ENCODE peak calls at places on chromosomes 13 and 19, in four cellular contexts. One of them, this sample, is unnamed.

GRCh38 chr13:112522578-112522977 is 65.4 kb downstream of the TUBGCP3 start:
- DNase-seq in suprapubic skin: no peak
- DNase-seq in heart left ventricle: no peak
- DNase-seq in uterus: no peak
- DNase-seq in this sample: no peak

GRCh38 chr13:112895521-112896465 is 73.2 kb upstream of the MCF2L start:
- DNase-seq in suprapubic skin: no peak
- DNase-seq in heart left ventricle: no peak
- DNase-seq in uterus: no peak
- DNase-seq in this sample: no peak

GRCh38 chr13:85283408-85283807 is 515.8 kb downstream of the SLITRK6 start:
- DNase-seq in suprapubic skin: no peak
- DNase-seq in heart left ventricle: no peak
- DNase-seq in uterus: no peak
- DNase-seq in this sample: no peak

GRCh38 chr19:18023596-18024212 is 15.7 kb downstream of the ARRDC2 start:
- DNase-seq in suprapubic skin: peak; percentile 86
- DNase-seq in heart left ventricle: peak; percentile 97
- DNase-seq in uterus: peak; percentile 43
- DNase-seq in this sample: peak; percentile 67

GRCh38 chr13:54018485-54018884 is 989.9 kb downstream of the OLFM4 start:
- DNase-seq in suprapubic skin: no peak
- DNase-seq in heart left ventricle: no peak
- DNase-seq in uterus: no peak
- DNase-seq in this sample: no peak

GRCh38 chr13:37382156-37382555 is 216.4 kb downstream of the POSTN start:
- DNase-seq in suprapubic skin: no peak
- DNase-seq in heart left ventricle: no peak
- DNase-seq in uterus: no peak
- DNase-seq in this sample: no peak

GRCh38 chr19:4067396-4068057 is 828 bp upstream of the ZBTB7A start:
- DNase-seq in suprapubic skin: peak; percentile 79
- DNase-seq in heart left ventricle: no peak
- DNase-seq in uterus: peak; percentile 55
- DNase-seq in this sample: no peak

GRCh38 chr13:106449096-106449495 is 86.4 kb downstream of the EFNB2 start:
- DNase-seq in suprapubic skin: no peak
- DNase-seq in heart left ventricle: no peak
- DNase-seq in uterus: no peak
- DNase-seq in this sample: no peak

GRCh38 chr19:40717880-40718773 is 1.2 kb downstream of the ITPKC start:
- DNase-seq in suprapubic skin: no peak
- DNase-seq in heart left ventricle: peak; percentile 46
- DNase-seq in uterus: peak; percentile 48
- DNase-seq in this sample: peak; percentile 23

GRCh38 chr13:51764184-51765141 is 39.5 kb downstream of the DHRS12 start:
- DNase-seq in suprapubic skin: peak; percentile 91
- DNase-seq in heart left ventricle: peak; percentile 83
- DNase-seq in uterus: peak; percentile 67
- DNase-seq in this sample: peak; percentile 37

GRCh38 chr19:21135433-21135832 is 6.4 kb upstream of the ZNF431 start:
- DNase-seq in suprapubic skin: no peak
- DNase-seq in heart left ventricle: no peak
- DNase-seq in uterus: no peak
- DNase-seq in this sample: no peak

GRCh38 chr19:49507803-49508494 is 4.5 kb upstream of the FCGRT start:
- DNase-seq in suprapubic skin: no peak
- DNase-seq in heart left ventricle: no peak
- DNase-seq in uterus: no peak
- DNase-seq in this sample: no peak

GRCh38 chr19:29665215-29665825 is at the start of gene PLEKHF1:
- DNase-seq in suprapubic skin: peak; percentile 91
- DNase-seq in heart left ventricle: peak; percentile 95
- DNase-seq in uterus: peak; percentile 93
- DNase-seq in this sample: peak; percentile 94

GRCh38 chr13:91157273-91158014 is 190.0 kb upstream of the MIR17HG start:
- DNase-seq in suprapubic skin: no peak
- DNase-seq in heart left ventricle: no peak
- DNase-seq in uterus: no peak
- DNase-seq in this sample: no peak

GRCh38 chr13:51638497-51638871 is 54.2 kb downstream of the WDFY2 start:
- DNase-seq in suprapubic skin: no peak
- DNase-seq in heart left ventricle: no peak
- DNase-seq in uterus: no peak
- DNase-seq in this sample: no peak

GRCh38 chr13:36447501-36447900 is 15.2 kb downstream of the CCNA1 start:
- DNase-seq in suprapubic skin: no peak
- DNase-seq in heart left ventricle: no peak
- DNase-seq in uterus: peak; percentile 57
- DNase-seq in this sample: no peak

GRCh38 chr19:38684078-38684861 is 36.8 kb downstream of the ACTN4 start:
- DNase-seq in suprapubic skin: peak; percentile 89
- DNase-seq in heart left ventricle: no peak
- DNase-seq in uterus: peak; percentile 80
- DNase-seq in this sample: peak; percentile 88

GRCh38 chr19:58407658-58408151 is 744 bp upstream of the ZNF584 start:
- DNase-seq in suprapubic skin: no peak
- DNase-seq in heart left ventricle: no peak
- DNase-seq in uterus: no peak
- DNase-seq in this sample: no peak

GRCh38 chr13:59527500-59527899 is 636.2 kb downstream of the DIAPH3 start:
- DNase-seq in suprapubic skin: no peak
- DNase-seq in heart left ventricle: no peak
- DNase-seq in uterus: no peak
- DNase-seq in this sample: no peak

GRCh38 chr19:12330340-12330739 is 3.1 kb downstream of the ZNF563 start:
- DNase-seq in suprapubic skin: no peak
- DNase-seq in heart left ventricle: no peak
- DNase-seq in uterus: no peak
- DNase-seq in this sample: no peak

GRCh38 chr19:46225558-46226004 is 4.0 kb upstream of the IGFL1 start:
- DNase-seq in suprapubic skin: no peak
- DNase-seq in heart left ventricle: no peak
- DNase-seq in uterus: no peak
- DNase-seq in this sample: no peak

GRCh38 chr13:26977541-26977940 is 194.1 kb downstream of the USP12 start:
- DNase-seq in suprapubic skin: no peak
- DNase-seq in heart left ventricle: no peak
- DNase-seq in uterus: no peak
- DNase-seq in this sample: no peak

GRCh38 chr13:110186221-110186838 is 120.6 kb downstream of the COL4A1 start:
- DNase-seq in suprapubic skin: no peak
- DNase-seq in heart left ventricle: no peak
- DNase-seq in uterus: no peak
- DNase-seq in this sample: no peak

GRCh38 chr19:40280608-40281221 is 4.4 kb downstream of the AKT2 start:
- DNase-seq in suprapubic skin: no peak
- DNase-seq in heart left ventricle: peak; percentile 67
- DNase-seq in uterus: no peak
- DNase-seq in this sample: no peak

GRCh38 chr13:99113351-99113750 is 87.3 kb upstream of the UBAC2 start:
- DNase-seq in suprapubic skin: no peak
- DNase-seq in heart left ventricle: no peak
- DNase-seq in uterus: no peak
- DNase-seq in this sample: no peak

GRCh38 chr13:79374578-79374977 is 31.5 kb downstream of the RBM26 start:
- DNase-seq in suprapubic skin: no peak
- DNase-seq in heart left ventricle: no peak
- DNase-seq in uterus: no peak
- DNase-seq in this sample: no peak

DNA sequence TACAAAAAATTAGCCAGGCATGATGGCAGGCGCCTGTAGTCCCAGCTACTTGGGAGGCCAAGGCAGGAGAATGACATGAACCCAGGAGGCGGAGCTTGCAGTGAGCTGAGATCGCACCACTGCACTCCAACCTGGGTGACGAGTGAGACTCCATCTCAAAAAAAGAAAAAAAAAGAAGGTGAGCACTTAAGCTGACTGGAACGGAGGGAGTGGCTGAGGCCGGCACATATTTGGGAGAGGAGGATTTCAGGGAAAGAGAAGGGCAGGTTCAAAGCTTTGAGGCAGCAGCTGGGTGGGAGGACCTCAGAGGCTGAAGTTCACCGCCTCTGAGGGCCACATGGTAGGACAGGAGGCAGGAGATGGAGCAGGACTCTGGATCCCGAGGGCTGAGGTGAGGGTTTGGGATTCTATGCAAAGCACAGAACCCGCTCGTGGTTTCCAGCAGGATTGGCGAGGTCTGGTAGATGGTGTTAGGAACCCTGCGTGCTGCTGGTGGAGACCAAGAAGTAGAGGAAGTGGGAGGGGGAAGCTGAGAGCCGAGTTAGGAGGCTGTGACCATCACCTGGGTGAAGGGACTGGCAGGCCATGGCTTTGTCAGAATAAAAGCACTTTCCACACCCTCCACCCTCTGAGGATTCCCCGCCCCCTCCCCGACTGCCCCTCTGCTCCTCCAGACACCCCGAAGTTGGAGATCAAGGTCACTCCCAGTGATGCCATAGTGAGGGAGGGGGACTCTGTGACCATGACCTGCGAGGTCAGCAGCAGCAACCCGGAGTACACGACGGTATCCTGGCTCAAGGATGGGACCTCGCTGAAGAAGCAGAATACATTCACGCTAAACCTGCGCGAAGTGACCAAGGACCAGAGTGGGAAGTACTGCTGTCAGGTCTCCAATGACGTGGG is 8.3 kb downstream of the CD22 start:
- DNase-seq in suprapubic skin: no peak
- DNase-seq in heart left ventricle: peak; percentile 10
- DNase-seq in uterus: no peak
- DNase-seq in this sample: no peak
- H3K4me1 ChIP-seq in suprapubic skin: no peaks in the 10 kb centered on the region
- H3K4me1 ChIP-seq in heart left ventricle: no peaks in the 10 kb centered on the region
- H3K4me1 ChIP-seq in uterus: no peaks in the 10 kb centered on the region
- H3K4me1 ChIP-seq in this sample: no peaks in the 10 kb centered on the region

GRCh38 chr13:29581666-29582065 is 13.8 kb downstream of the SLC7A1 start:
- DNase-seq in suprapubic skin: no peak
- DNase-seq in heart left ventricle: no peak
- DNase-seq in uterus: no peak
- DNase-seq in this sample: no peak

GRCh38 chr13:29578300-29579048 is 17.0 kb downstream of the SLC7A1 start:
- DNase-seq in suprapubic skin: no peak
- DNase-seq in heart left ventricle: no peak
- DNase-seq in uterus: no peak
- DNase-seq in this sample: no peak

GRCh38 chr13:29579094-29579493 is 16.4 kb downstream of the SLC7A1 start:
- DNase-seq in suprapubic skin: no peak
- DNase-seq in heart left ventricle: no peak
- DNase-seq in uterus: no peak
- DNase-seq in this sample: no peak

GRCh38 chr13:29583073-29583785 is 12.3 kb downstream of the SLC7A1 start:
- DNase-seq in suprapubic skin: no peak
- DNase-seq in heart left ventricle: no peak
- DNase-seq in uterus: no peak
- DNase-seq in this sample: no peak

DNA sequence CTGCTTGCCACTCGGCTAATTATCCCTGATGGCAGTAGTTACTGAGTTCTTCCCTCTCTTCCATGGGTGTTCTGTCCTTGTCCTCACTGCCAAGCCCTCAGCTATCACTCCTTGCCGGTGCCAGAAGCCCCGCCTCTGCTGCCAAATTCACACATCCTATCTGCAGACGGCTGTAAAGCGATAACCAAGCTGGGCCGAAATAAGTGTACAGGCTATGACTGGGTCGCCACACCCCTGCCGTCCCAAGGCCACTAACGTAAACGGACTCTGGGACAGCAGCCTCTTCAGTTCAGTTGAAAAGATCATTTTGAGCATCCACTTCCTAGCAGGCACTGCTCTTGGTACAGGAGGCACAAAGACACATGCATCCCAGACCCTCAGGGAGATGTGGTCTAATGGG is 13.3 kb downstream of the SLC7A1 start:
- DNase-seq in suprapubic skin: no peak
- DNase-seq in heart left ventricle: peak; percentile 74
- DNase-seq in uterus: no peak
- DNase-seq in this sample: no peak
- TF ChIP-seq POLR2A in suprapubic skin: no peak
- TF ChIP-seq POLR2A in heart left ventricle: no peak
- TF ChIP-seq POLR2A in uterus: no peak
- TF ChIP-seq POLR2A in this sample: no peak

GRCh38 chr19:6734096-6734696 is 3.2 kb downstream of the GPR108 start:
- DNase-seq in suprapubic skin: no peak
- DNase-seq in heart left ventricle: no peak
- DNase-seq in uterus: no peak
- DNase-seq in this sample: no peak
- TF ChIP-seq CTCF in suprapubic skin: no peak
- TF ChIP-seq CTCF in heart left ventricle: no peak
- TF ChIP-seq CTCF in uterus: no peak
- TF ChIP-seq CTCF in this sample: no peak

DNA sequence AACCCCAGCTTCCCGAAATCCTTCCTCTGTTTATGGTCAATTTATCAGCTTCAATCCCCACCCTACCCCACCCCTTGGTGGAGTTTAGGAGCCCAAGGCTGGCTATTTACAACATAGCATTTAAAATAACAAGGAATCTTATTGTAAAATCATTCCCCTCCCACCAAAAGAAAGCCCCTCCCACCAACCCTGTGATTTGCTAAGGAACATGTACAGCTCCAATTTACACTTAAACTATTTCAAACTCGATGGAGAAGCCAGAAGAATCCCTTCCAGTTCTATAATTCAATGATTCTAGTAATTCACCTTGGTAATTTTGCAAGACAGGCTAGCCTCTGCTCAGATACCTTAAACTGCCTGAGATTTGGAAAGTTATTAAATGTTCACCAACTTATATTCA is 3.0 kb downstream of the LATS2 start:
- DNase-seq in suprapubic skin: no peak
- DNase-seq in heart left ventricle: no peak
- DNase-seq in uterus: no peak
- DNase-seq in this sample: no peak
- H3K4me1 ChIP-seq in suprapubic skin: peaks cover 30% of the 10 kb centered on the region
- H3K4me1 ChIP-seq in heart left ventricle: peaks cover 40% of the 10 kb centered on the region
- H3K4me1 ChIP-seq in uterus: peaks cover 3% of the 10 kb centered on the region
- H3K4me1 ChIP-seq in this sample: peaks cover 9% of the 10 kb centered on the region

DNA sequence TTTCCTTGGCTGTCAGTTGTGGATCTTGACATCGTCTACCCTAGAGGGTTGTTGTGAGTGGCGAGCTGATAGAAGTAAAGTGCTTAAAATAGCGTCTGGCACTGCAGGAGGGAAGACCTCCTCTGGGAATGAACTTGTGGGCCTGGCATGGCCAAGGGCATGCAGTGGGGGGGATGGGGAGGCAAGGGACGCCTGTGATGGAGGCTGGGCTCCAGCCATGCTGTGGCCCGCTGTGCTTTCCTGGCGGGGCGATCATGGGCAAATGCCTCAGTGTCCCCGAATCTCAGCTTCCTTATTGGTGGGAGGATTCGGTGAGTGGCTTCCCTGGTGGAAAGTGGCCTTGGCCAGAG is 10.7 kb downstream of the CARM1 start:
- DNase-seq in suprapubic skin: no peak
- DNase-seq in heart left ventricle: peak; percentile 78
- DNase-seq in uterus: no peak
- DNase-seq in this sample: no peak
- TF ChIP-seq POLR2A in suprapubic skin: no peak
- TF ChIP-seq POLR2A in heart left ventricle: no peak
- TF ChIP-seq POLR2A in uterus: no peak
- TF ChIP-seq POLR2A in this sample: no peak

GRCh38 chr19:35994868-35995654 is at the start of gene SDHAF1:
- DNase-seq in suprapubic skin: peak; percentile 98
- DNase-seq in heart left ventricle: peak; percentile 98
- DNase-seq in uterus: peak; percentile 97
- DNase-seq in this sample: peak; percentile 98
- TF ChIP-seq CTCF in suprapubic skin: no peak
- TF ChIP-seq CTCF in heart left ventricle: no peak
- TF ChIP-seq CTCF in uterus: no peak
- TF ChIP-seq CTCF in this sample: no peak

GRCh38 chr19:2228157-2229030 is 7.7 kb downstream of the PLEKHJ1 start:
- DNase-seq in suprapubic skin: no peak
- DNase-seq in heart left ventricle: no peak
- DNase-seq in uterus: no peak
- DNase-seq in this sample: no peak
- H3K4me1 ChIP-seq in suprapubic skin: peaks cover 49% of the 10 kb centered on the region
- H3K4me1 ChIP-seq in heart left ventricle: no peaks in the 10 kb centered on the region
- H3K4me1 ChIP-seq in uterus: no peaks in the 10 kb centered on the region
- H3K4me1 ChIP-seq in this sample: peaks cover 4% of the 10 kb centered on the region